ENCODE peak calls at places on chromosome 3, in six cellular contexts. P is PC-9; X is Panc1; U is heart right ventricle; R is endothelial cell of umbilical vein; Y is CD8-positive, alpha-beta memory T cell. K is an unnamed sample. For H3K4me1, the result is how much of the 10 kb centered on the place peaks cover.

GRCh38 chr3:23748398-23749110 is 57.2 kb upstream of the UBE2E1 start:
- DNase-seq in Y (no peak), P (no peak), X (no peak), U (peak), R (no peak), K (no peak)

GRCh38 chr3:39849992-39850706 is 40.7 kb downstream of the MYRIP start:
- DNase-seq in Y (no peak), U (no peak), X (no peak), P (no peak), R (no peak), K (no peak)

GRCh38 chr3:156635973-156636372 is 38.4 kb upstream of the TIPARP start:
- DNase-seq in X (no peak), U (no peak), P (no peak), Y (no peak), R (no peak), K (no peak)

GRCh38 chr3:54951405-54951804 is 23.5 kb upstream of the LRTM1 start:
- DNase-seq in Y (no peak), R (no peak), P (peak), X (no peak), U (peak), K (no peak)

GRCh38 chr3:128145279-128145678 is 8.0 kb upstream of the EEFSEC start:
- DNase-seq in X (no peak), Y (no peak), U (no peak), R (no peak), P (no peak), K (no peak)

GRCh38 chr3:195811756-195812155 is at the start of gene MUC4:
- DNase-seq in Y (no peak), P (peak), X (no peak), R (no peak), U (no peak), K (no peak)

GRCh38 chr3:127004641-127005397 is 21.9 kb downstream of the PLXNA1 start:
- DNase-seq in R (no peak), P (no peak), Y (no peak), X (no peak), U (no peak), K (no peak)

GRCh38 chr3:190504354-190505125 is 9.3 kb upstream of the IL1RAP start:
- DNase-seq in P (no peak), Y (no peak), R (peak), U (no peak), X (no peak), K (no peak)

GRCh38 chr3:141618511-141618910 is 119.6 kb upstream of the RNF7 start:
- DNase-seq in U (no peak), R (no peak), X (no peak), Y (no peak), P (no peak), K (no peak)

GRCh38 chr3:112446343-112446742 is 52.9 kb downstream of the BTLA start:
- DNase-seq in X (no peak), U (no peak), R (no peak), Y (no peak), P (no peak), K (no peak)

GRCh38 chr3:80350771-80351170 is 583.0 kb upstream of the ROBO1 start:
- DNase-seq in X (no peak), U (no peak), P (no peak), R (no peak), Y (no peak), K (no peak)

GRCh38 chr3:15347737-15348110 is 15.3 kb upstream of the SH3BP5 start:
- DNase-seq in P (no peak), X (no peak), U (no peak), R (no peak), Y (no peak), K (no peak)

GRCh38 chr3:71080517-71081083 is 502.9 kb downstream of the FOXP1 start:
- DNase-seq in U (no peak), X (no peak), Y (no peak), R (no peak), P (no peak), K (no peak)

GRCh38 chr3:102195198-102195948 is 239.4 kb upstream of the ZPLD1 start:
- DNase-seq in U (no peak), R (no peak), X (no peak), P (peak), Y (no peak), K (no peak)

GRCh38 chr3:51700403-51700802 is 6.5 kb upstream of the GRM2 start:
- DNase-seq in P (no peak), Y (no peak), X (no peak), R (no peak), U (no peak), K (no peak)

GRCh38 chr3:51691949-51692348 is 14.9 kb upstream of the GRM2 start:
- DNase-seq in X (no peak), U (no peak), P (no peak), Y (no peak), R (no peak), K (no peak)

GRCh38 chr3:51698209-51698608 is 8.7 kb upstream of the GRM2 start:
- DNase-seq in P (no peak), R (no peak), X (no peak), U (no peak), Y (no peak), K (no peak)

GRCh38 chr3:51692980-51693395 is 13.9 kb upstream of the GRM2 start:
- DNase-seq in R (no peak), U (no peak), X (no peak), P (no peak), Y (no peak), K (no peak)

GRCh38 chr3:51696954-51697353 is 9.9 kb upstream of the GRM2 start:
- DNase-seq in Y (no peak), X (no peak), U (no peak), P (no peak), R (no peak), K (no peak)
- H3K4me3 ChIP-seq in Y (no peak), X (no peak), U (no peak), P (no peak), R (no peak), K (no peak)

GRCh38 chr3:150757364-150757763 is 5.6 kb downstream of the SIAH2 start:
- DNase-seq in Y (no peak), R (no peak), X (no peak), P (no peak), U (no peak), K (no peak)

GRCh38 chr3:150754896-150755295 is 8.1 kb downstream of the SIAH2 start:
- DNase-seq in Y (no peak), X (no peak), P (no peak), R (no peak), U (no peak), K (no peak)

GRCh38 chr3:150756491-150757059 is 6.4 kb downstream of the SIAH2 start:
- DNase-seq in R (no peak), P (no peak), U (no peak), Y (no peak), X (no peak), K (no peak)

GRCh38 chr3:150757768-150758167 is 5.2 kb downstream of the SIAH2 start:
- DNase-seq in U (no peak), P (no peak), X (no peak), R (no peak), Y (no peak), K (no peak)

DNA sequence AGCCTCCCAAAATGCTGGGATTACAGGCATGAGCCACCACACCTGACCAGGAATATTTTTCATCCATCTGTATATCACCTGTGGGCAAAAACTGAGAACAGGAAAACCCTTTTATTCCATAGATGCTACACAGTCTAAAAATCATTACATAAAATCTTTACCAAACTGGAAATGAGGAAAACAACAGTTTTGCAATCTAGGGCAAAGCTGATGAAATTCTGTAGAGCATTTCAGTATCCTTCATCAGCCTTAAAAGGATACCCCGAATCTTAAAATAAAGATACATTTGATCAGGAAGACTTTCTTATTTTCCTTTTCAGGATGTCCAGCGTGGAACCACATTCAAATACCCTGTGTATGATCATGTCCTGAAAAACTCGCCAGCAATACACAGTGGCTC is 7.1 kb downstream of the SIAH2 start:
- DNase-seq in P (no peak), X (no peak), R (no peak), Y (no peak), U (no peak), K (no peak)
- H3K4me1 ChIP-seq in P (under half), X (under half), R (under half), Y (under half), U (half or more), K (half or more)

GRCh38 chr3:67000006-67000405 is 1.9 kb downstream of the KBTBD8 start:
- DNase-seq in R (no peak), X (no peak), Y (no peak), U (no peak), P (no peak), K (no peak)
- H3K4me3 ChIP-seq in R (no peak), X (no peak), Y (no peak), U (peak), P (no peak), K (no peak)

GRCh38 chr3:46396129-46396528 is 10.7 kb downstream of the CCR5AS start:
- DNase-seq in P (no peak), Y (no peak), R (no peak), X (no peak), U (no peak), K (no peak)
- H3K4me1 ChIP-seq in P (half or more), Y (under half), R (under half), X (under half), U (under half), K (under half)

K was measured in CD4-positive, alpha-beta memory T cell.